ENCODE peak calls at places on chromosomes 4 and X, in six cellular contexts. O, I, K, A, Q and M are unnamed samples.

GRCh38 chr4:1539132-1539755 is 133.0 kb upstream of the NKX1-1 start:
- DNase-seq in O (no peak), I (no peak), A (no peak), Q (no peak), K (no peak), M (no peak)

GRCh38 chrX:11105080-11105479 is 6.1 kb upstream of the HCCS start:
- DNase-seq in Q (no peak), I (no peak), A (no peak), O (no peak), K (no peak), M (no peak)

GRCh38 chr4:56405016-56405415 is 17.7 kb upstream of the AASDH start:
- DNase-seq in O (no peak), Q (no peak), K (no peak), A (no peak), I (no peak), M (no peak)

GRCh38 chr4:52646726-52647125 is 12.4 kb downstream of the USP46 start:
- DNase-seq in O (no peak), K (no peak), A (no peak), I (no peak), Q (no peak), M (no peak)

GRCh38 chr4:95256108-95256835 is 292.5 kb downstream of the UNC5C start:
- DNase-seq in Q (no peak), A (no peak), O (no peak), I (no peak), K (no peak), M (no peak)

GRCh38 chr4:126405369-126405982 is 1090.7 kb downstream of the FAT4 start:
- DNase-seq in I (no peak), K (no peak), O (no peak), Q (peak; percentile 68), A (no peak), M (peak; percentile 0)

GRCh38 chr4:17962171-17962570 is 59.4 kb downstream of the LCORL start:
- DNase-seq in K (no peak), A (no peak), Q (no peak), O (no peak), I (no peak), M (no peak)

GRCh38 chrX:46913710-46914109 is 1.5 kb downstream of the JADE3 start:
- DNase-seq in Q (peak; percentile 17), I (peak; percentile 66), K (no peak), O (no peak), A (no peak), M (peak; percentile 30)

GRCh38 chr4:67575232-67575888 is 16.8 kb downstream of the STAP1 start:
- DNase-seq in K (no peak), O (no peak), Q (peak; percentile 55), A (peak; percentile 21), I (no peak), M (peak; percentile 6)

GRCh38 chr4:78560296-78560963 is 8.9 kb downstream of the ANXA3 start:
- DNase-seq in O (no peak), A (no peak), Q (no peak), K (no peak), I (no peak), M (no peak)

GRCh38 chr4:159296061-159296460 is 193.2 kb downstream of the RAPGEF2 start:
- DNase-seq in A (no peak), I (no peak), Q (no peak), K (no peak), O (no peak), M (no peak)